ENCODE peak calls at places on chromosomes 4 and X, in six cellular contexts. A is right lobe of liver, H is lower lobe of right lung, Z is thoracic aorta, Q is upper lobe of right lung, R is body of pancreas. P is an unnamed sample.

GRCh38 chrX:2901367-2902036 is 27.6 kb downstream of the ARSD start:
- DNase-seq in R (no peak), H (no peak), A (no peak), Z (no peak), Q (no peak), P (no peak)

GRCh38 chr4:107392951-107393350 is 327.1 kb downstream of the PAPSS1 start:
- DNase-seq in H (no peak), A (no peak), Q (no peak), R (no peak), Z (no peak), P (peak; percentile 9)

GRCh38 chr4:26145212-26145611 is 175.6 kb upstream of the RBPJ start:
- DNase-seq in Q (no peak), A (no peak), R (no peak), H (no peak), Z (no peak), P (no peak)

GRCh38 chr4:39528056-39528465 is 822 bp upstream of the UGDH start:
- DNase-seq in H (no peak), R (no peak), A (peak; percentile 86), Q (no peak), Z (peak; percentile 71), P (no peak)

GRCh38 chrX:141220342-141221008 is 21.8 kb downstream of the SPANXC start:
- DNase-seq in Q (no peak), R (no peak), H (no peak), A (no peak), Z (no peak), P (peak; percentile 69)

GRCh38 chr4:101669832-101670188 is 120.7 kb upstream of the BANK1 start:
- DNase-seq in Z (no peak), Q (no peak), A (no peak), H (no peak), R (no peak), P (no peak)

GRCh38 chr4:52234539-52235174 is 183.6 kb downstream of the SPATA18 start:
- DNase-seq in H (no peak), R (no peak), Q (no peak), A (no peak), Z (no peak), P (no peak)

GRCh38 chr4:108683479-108683878 is 33.1 kb downstream of the OSTC start:
- DNase-seq in Q (no peak), A (no peak), H (no peak), R (no peak), Z (no peak), P (no peak)

GRCh38 chr4:87006531-87007344 is 71.9 kb downstream of the AFF1 start:
- DNase-seq in Q (peak; percentile 97), A (peak; percentile 94), Z (peak; percentile 51), R (peak; percentile 97), H (peak; percentile 97), P (peak; percentile 54)

GRCh38 chr4:118338981-118339765 is 13.6 kb downstream of the PRSS12 start:
- DNase-seq in Z (no peak), H (no peak), Q (no peak), A (no peak), R (no peak), P (no peak)

GRCh38 chrX:144819406-144819805 is 427.9 kb upstream of the SPANXN1 start:
- DNase-seq in A (no peak), R (no peak), Z (no peak), Q (no peak), H (no peak), P (no peak)

GRCh38 chr4:119870868-119871267 is 195.8 kb downstream of the MAD2L1 start:
- DNase-seq in H (no peak), R (no peak), Z (no peak), A (no peak), Q (no peak), P (no peak)

GRCh38 chr4:96162631-96163030 is 322.7 kb downstream of the PDHA2 start:
- DNase-seq in Q (no peak), H (no peak), Z (no peak), R (no peak), A (no peak), P (no peak)

GRCh38 chrX:103464774-103465117 is 54.5 kb downstream of the RAB40A start:
- DNase-seq in H (peak; percentile 51), A (peak; percentile 45), Z (peak; percentile 13), R (peak; percentile 84), Q (peak; percentile 57), P (no peak)

GRCh38 chr4:94690851-94691254 is 66.9 kb upstream of the BMPR1B start:
- DNase-seq in Z (no peak), A (no peak), H (no peak), R (no peak), Q (no peak), P (peak; percentile 18)

GRCh38 chr4:100420571-100420970 is 97.3 kb downstream of the EMCN start:
- DNase-seq in A (no peak), Z (no peak), H (no peak), R (no peak), Q (no peak), P (no peak)

GRCh38 chr4:156505341-156505955 is 466.2 kb downstream of the PDGFC start:
- DNase-seq in H (no peak), A (no peak), Z (no peak), R (no peak), Q (no peak), P (no peak)

GRCh38 chr4:167715176-167715575 is 377.2 kb upstream of the ANXA10 start:
- DNase-seq in H (no peak), A (no peak), R (no peak), Z (no peak), Q (no peak), P (no peak)

GRCh38 chr4:31655328-31655727 is 935.2 kb downstream of the PCDH7 start:
- DNase-seq in A (no peak), R (no peak), Z (no peak), H (no peak), Q (no peak), P (no peak)

GRCh38 chr4:42371306-42372063 is 25.8 kb upstream of the SHISA3 start:
- DNase-seq in H (no peak), R (peak; percentile 48), Z (no peak), A (no peak), Q (no peak), P (peak; percentile 26)

GRCh38 chrX:53440631-53441517 is 6.7 kb upstream of the HSD17B10 start:
- DNase-seq in A (peak; percentile 76), H (peak; percentile 63), R (peak; percentile 50), Z (peak; percentile 19), Q (peak; percentile 75), P (no peak)

GRCh38 chr4:78749972-78750727 is 26.0 kb upstream of the BMP2K start:
- DNase-seq in Q (no peak), Z (no peak), A (no peak), H (no peak), R (no peak), P (no peak)

GRCh38 chr4:78747328-78747946 is 28.7 kb upstream of the BMP2K start:
- DNase-seq in A (no peak), R (no peak), Z (no peak), Q (no peak), H (no peak), P (no peak)

GRCh38 chr4:78749258-78749971 is 26.7 kb upstream of the BMP2K start:
- DNase-seq in A (no peak), R (no peak), Q (no peak), H (no peak), Z (no peak), P (no peak)

GRCh38 chr4:78753091-78753490 is 23.1 kb upstream of the BMP2K start:
- DNase-seq in A (no peak), Q (no peak), Z (no peak), H (no peak), R (no peak), P (no peak)

GRCh38 chr4:78748361-78748760 is 27.8 kb upstream of the BMP2K start:
- DNase-seq in A (no peak), R (no peak), Q (no peak), Z (no peak), H (no peak), P (no peak)
- TF ChIP-seq CTCF in A (no peak), R (no peak), Q (no peak), Z (no peak), H (no peak), P (no peak)

DNA sequence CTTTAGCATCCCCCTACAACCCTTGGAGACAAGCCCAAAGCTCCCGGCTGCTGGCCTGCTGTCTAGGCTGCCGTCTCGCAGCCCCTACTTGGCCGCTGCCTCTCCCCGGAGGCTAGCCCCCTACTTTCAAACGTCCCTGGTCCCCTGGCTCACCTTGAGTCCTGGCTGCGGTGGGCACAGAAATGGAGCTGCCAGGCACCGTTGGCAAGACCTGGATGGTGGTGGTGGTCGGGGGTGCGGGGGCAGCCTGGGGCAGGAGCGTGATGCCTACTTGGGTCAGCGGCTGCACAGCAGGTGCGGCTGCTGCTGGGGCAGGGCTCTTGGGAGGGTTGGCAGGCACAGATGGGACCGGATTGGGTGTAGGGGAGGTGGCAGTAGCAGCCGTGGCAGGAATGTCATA is 12.0 kb downstream of the HCFC1 start:
- DNase-seq in H (no peak), Z (no peak), A (no peak), Q (no peak), R (no peak), P (no peak)
- H3K36me3 ChIP-seq in H (peaks cover 92% of the 10 kb centered on the region), Z (peaks cover 39% of the 10 kb centered on the region), A (peaks cover 10% of the 10 kb centered on the region), Q (peaks cover 79% of the 10 kb centered on the region), R (peaks cover 18% of the 10 kb centered on the region), P (peaks cover 6% of the 10 kb centered on the region)

DNA sequence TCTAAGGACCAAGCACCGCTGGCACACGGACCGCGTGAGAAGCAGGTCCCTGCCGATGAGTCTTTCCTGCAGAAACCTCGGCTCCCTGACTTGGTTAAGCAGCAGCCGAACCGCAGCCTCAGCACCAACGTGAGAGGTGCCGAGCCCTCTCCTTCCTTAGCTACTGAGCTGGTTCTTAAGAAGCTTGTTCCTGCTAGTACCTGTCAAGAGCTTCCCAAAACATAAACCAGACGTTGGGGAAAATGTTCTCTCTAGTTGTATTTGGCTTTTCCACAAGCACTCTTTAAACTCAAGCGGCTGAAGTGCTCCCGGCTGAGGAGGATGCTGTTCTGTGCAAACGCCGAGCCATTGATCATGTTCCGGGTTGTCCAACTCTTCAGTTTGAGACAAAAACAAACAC is 29.3 kb upstream of the TLR3 start:
- DNase-seq in Z (no peak), R (no peak), H (peak; percentile 60), A (no peak), Q (no peak), P (no peak)
- TF ChIP-seq CTCF in Z (no peak), R (no peak), H (no peak), A (no peak), Q (no peak), P (no peak)

GRCh38 chr4:105698607-105699006 is 9.9 kb downstream of the INTS12 start:
- DNase-seq in H (no peak), Q (no peak), A (no peak), R (no peak), Z (no peak), P (no peak)
- H3K36me3 ChIP-seq in H (peaks cover 56% of the 10 kb centered on the region), Q (peaks cover 57% of the 10 kb centered on the region), A (peaks cover 3% of the 10 kb centered on the region), R (no peaks in the 10 kb centered on the region), Z (peaks cover 4% of the 10 kb centered on the region), P (no peaks in the 10 kb centered on the region)

GRCh38 chr4:41339812-41340809 is 83.4 kb downstream of the UCHL1 start:
- DNase-seq in A (no peak), R (no peak), Q (no peak), Z (no peak), H (no peak), P (peak; percentile 53)
- TF ChIP-seq CTCF in A (no peak), R (peak; percentile 14), Q (no peak), Z (peak; percentile 26), H (no peak), P (peak; percentile 46)